ENCODE peak calls at places on chromosome 21, in seven cellular contexts. Q is K562, C is HCT116, W is HepG2, L is SK-N-SH, B is GM12878, F is H1. H is an unnamed sample.

GRCh38 chr21:28781602-28782274 is 210.9 kb downstream of the LTN1 start:
- DNase-seq in Q (peak; percentile 22), C (peak; percentile 6), W (peak; percentile 4), L (peak; percentile 37), B (no peak), F (no peak), H (no peak)

GRCh38 chr21:41761211-41762181 is 5.4 kb downstream of the RIPK4 start:
- DNase-seq in Q (no peak), C (no peak), W (peak; percentile 38), L (no peak), B (no peak), F (no peak), H (no peak)

GRCh38 chr21:29164330-29164942 is 34.0 kb downstream of the MAP3K7CL start:
- DNase-seq in Q (no peak), C (peak; percentile 69), W (peak; percentile 63), L (peak; percentile 28), B (no peak), F (no peak), H (no peak)

GRCh38 chr21:42403611-42404231 is at the start of gene UBASH3A:
- DNase-seq in Q (peak; percentile 65), C (no peak), W (no peak), L (no peak), B (no peak), F (no peak), H (no peak)

GRCh38 chr21:38048241-38048640 is 132.0 kb upstream of the KCNJ6 start:
- DNase-seq in Q (no peak), C (no peak), W (no peak), L (no peak), B (no peak), F (no peak), H (no peak)

GRCh38 chr21:8991968-8992621 is 1529.3 kb upstream of the TPTE start:
- DNase-seq in Q (no peak), C (no peak), W (no peak), L (no peak), B (no peak), F (no peak), H (peak; percentile 56)

GRCh38 chr21:41894922-41895557 is 15.9 kb upstream of the PRDM15 start:
- DNase-seq in Q (peak; percentile 77), C (no peak), W (no peak), L (no peak), B (no peak), F (no peak), H (no peak)

GRCh38 chr21:45643021-45643980 is at the start of gene PCBP3:
- DNase-seq in Q (peak; percentile 98), C (peak; percentile 61), W (no peak), L (peak; percentile 98), B (peak; percentile 66), F (peak; percentile 86), H (no peak)

GRCh38 chr21:45887121-45887611 is 94.4 kb upstream of the COL6A1 start:
- DNase-seq in Q (no peak), C (no peak), W (no peak), L (peak; percentile 85), B (no peak), F (no peak), H (no peak)

GRCh38 chr21:15121655-15122120 is 56.9 kb upstream of the NRIP1 start:
- DNase-seq in Q (no peak), C (no peak), W (peak; percentile 79), L (no peak), B (no peak), F (no peak), H (no peak)
- TF ChIP-seq SIN3A in Q (no peak), C (no peak), W (no peak), L (no peak), B (no peak), F (no peak), H (no peak)

GRCh38 chr21:39087976-39088370 is 95.3 kb downstream of the PSMG1 start:
- DNase-seq in Q (no peak), C (no peak), W (no peak), L (no peak), B (no peak), F (no peak), H (no peak)

GRCh38 chr21:39087238-39087975 is 95.8 kb downstream of the PSMG1 start:
- DNase-seq in Q (no peak), C (no peak), W (no peak), L (no peak), B (no peak), F (no peak), H (no peak)

GRCh38 chr21:39084979-39085729 is 98.1 kb downstream of the PSMG1 start:
- DNase-seq in Q (no peak), C (no peak), W (peak; percentile 73), L (no peak), B (no peak), F (no peak), H (no peak)

GRCh38 chr21:39085843-39086415 is 97.3 kb downstream of the PSMG1 start:
- DNase-seq in Q (no peak), C (no peak), W (no peak), L (no peak), B (no peak), F (no peak), H (no peak)

DNA sequence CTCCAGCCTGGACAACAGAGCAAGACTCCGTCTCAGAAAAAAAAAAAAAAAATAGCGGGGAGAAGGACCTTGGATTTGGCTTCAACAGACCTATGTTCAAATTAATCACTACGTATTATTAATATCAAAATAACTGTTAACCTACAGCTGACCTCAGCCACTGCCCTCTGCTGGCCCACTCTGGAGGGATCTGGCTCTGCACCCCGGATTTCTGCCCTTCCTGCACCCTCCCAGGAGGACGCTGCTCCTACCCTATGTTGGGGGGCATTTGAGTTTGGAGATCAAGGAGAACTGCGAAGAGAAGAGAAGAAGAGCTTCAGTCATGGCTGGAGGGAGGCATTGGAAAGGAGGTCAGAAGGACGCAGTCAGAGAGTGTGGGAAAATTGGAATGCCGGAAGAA is 96.7 kb downstream of the PSMG1 start:
- DNase-seq in Q (no peak), C (no peak), W (no peak), L (no peak), B (no peak), F (no peak), H (no peak)
- TF ChIP-seq CTCF in Q (peak; percentile 44), C (peak; percentile 8), W (no peak), L (peak; percentile 42), B (no peak), F (peak; percentile 42), H (no peak)

GRCh38 chr21:36654341-36654740 is 44.6 kb upstream of the SIM2 start:
- DNase-seq in Q (no peak), C (no peak), W (no peak), L (no peak), B (no peak), F (no peak), H (no peak)
- TF ChIP-seq SIN3A in Q (no peak), C (no peak), W (no peak), L (no peak), B (no peak), F (no peak), H (no peak)

DNA sequence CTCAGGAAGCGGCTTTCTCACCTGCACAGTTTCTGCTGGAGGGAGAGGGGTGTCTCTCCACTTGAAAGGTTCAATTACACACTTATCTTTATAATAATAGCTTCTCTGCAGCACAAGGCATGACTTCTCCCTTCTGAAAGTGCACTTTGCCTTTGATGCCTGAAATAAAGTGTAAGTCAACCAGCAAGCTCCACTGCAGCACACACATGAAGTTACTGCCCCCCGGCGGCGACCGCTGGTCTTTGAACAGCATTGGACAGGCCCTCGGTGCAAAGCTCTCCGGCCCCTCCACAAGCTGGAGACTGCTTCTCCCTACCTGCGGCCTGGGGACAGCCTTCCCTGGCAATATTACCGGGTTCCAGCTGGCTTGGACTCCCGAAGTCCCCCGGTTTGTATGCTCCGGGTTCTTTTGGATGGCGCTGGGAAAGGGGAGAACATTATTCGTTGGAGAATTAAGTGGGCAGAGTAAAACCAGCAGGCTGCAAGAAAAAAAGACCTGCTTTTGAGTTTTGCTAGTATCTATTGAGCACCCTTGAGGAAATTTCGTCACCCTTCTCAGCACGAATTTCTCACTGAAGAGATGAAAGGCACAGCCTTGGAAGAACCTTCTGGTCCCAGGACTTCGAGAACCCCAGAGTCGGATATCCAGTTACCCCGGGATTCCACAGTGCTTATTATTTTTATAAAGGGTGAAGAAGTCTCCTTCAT is 11.8 kb downstream of the RCAN1 start:
- DNase-seq in Q (peak; percentile 60), C (no peak), W (peak; percentile 59), L (peak; percentile 73), B (no peak), F (peak; percentile 66), H (no peak)
- TF ChIP-seq CTCF in Q (peak; percentile 85), C (peak; percentile 71), W (peak; percentile 93), L (peak; percentile 76), B (peak; percentile 81), F (peak; percentile 83), H (peak; percentile 81)

GRCh38 chr21:16420086-16420724 is 690.4 kb downstream of the USP25 start:
- DNase-seq in Q (no peak), C (no peak), W (peak; percentile 9), L (peak; percentile 7), B (no peak), F (no peak), H (no peak)
- TF ChIP-seq SIN3A in Q (no peak), C (no peak), W (no peak), L (no peak), B (no peak), F (no peak), H (no peak)

DNA sequence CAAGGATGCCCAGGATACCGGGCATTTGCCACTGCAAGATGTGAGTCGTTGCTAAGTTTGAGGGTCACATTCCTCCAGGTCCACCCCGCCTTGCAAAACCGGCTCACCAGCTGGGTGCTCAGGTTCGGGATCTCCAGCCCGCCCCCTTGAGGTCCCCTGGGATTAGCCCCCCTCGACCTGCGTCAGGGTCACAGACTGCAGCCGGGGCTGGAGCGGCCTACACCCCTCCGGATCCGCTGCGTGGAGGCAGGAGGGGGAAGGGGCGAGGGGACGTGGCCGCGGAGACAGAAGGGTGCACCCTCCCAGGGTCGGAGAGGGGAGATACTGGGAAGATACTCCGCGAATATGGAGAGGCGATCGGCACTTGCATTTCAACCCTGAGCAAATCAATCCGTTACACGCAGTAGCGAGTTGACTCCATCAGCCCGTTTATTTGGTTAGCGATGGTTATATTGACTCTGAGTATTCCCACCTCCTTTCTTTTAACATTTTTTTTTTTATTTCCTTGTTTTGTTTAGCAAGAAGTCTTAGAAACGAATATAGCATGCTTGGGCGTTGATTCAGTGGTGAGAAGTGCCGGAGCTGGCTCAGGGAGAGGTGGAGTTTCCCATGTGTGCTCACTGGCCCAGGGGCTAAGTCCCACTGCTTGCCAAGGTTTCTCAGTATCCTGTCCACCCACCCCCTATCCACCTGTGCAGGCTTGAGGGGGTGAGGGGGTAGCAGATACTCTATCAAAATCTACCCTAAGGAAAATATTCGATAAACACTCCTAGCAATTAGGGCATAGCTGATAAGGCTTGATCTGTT is 983 bp downstream of the IFNAR2 start:
- DNase-seq in Q (peak; percentile 68), C (no peak), W (peak; percentile 37), L (peak; percentile 81), B (no peak), F (peak; percentile 38), H (no peak)
- TF ChIP-seq CTCF in Q (peak; percentile 41), C (no peak), W (peak; percentile 75), L (peak; percentile 37), B (no peak), F (peak; percentile 53), H (peak; percentile 15)

GRCh38 chr21:20388400-20388799 is 609.8 kb upstream of the NCAM2 start:
- DNase-seq in Q (no peak), C (no peak), W (no peak), L (no peak), B (no peak), F (no peak), H (no peak)
- TF ChIP-seq SIN3A in Q (no peak), C (no peak), W (no peak), L (no peak), B (no peak), F (no peak), H (no peak)

H was measured in Panc1.